ENCODE peak calls at places on chromosome X, in nine cellular contexts. Y, X, T, J, N, G, U, Q and E are unnamed samples.

GRCh38 chrX:40145001-40145631 is 47.4 kb upstream of the BCOR start:
- DNase-seq in Y (no peak), X (peak; percentile 72), T (no peak), J (no peak), N (no peak), G (no peak), U (no peak), Q (peak; percentile 66), E (peak; percentile 66)

GRCh38 chrX:11363069-11363594 is 69.9 kb downstream of the AMELX start:
- DNase-seq in Y (no peak), X (no peak), T (no peak), J (no peak), N (no peak), G (no peak), U (no peak), Q (no peak), E (no peak)

GRCh38 chrX:150896632-150897031 is 1.8 kb downstream of the CD99L2 start:
- DNase-seq in Y (no peak), X (no peak), T (no peak), J (no peak), N (no peak), G (no peak), U (no peak), Q (no peak), E (no peak)

GRCh38 chrX:72094894-72095293 is 36.8 kb downstream of the RTL5 start:
- DNase-seq in Y (peak; percentile 62), X (peak; percentile 44), T (peak; percentile 66), J (no peak), N (no peak), G (peak; percentile 25), U (peak; percentile 46), Q (peak; percentile 46), E (peak; percentile 59)

GRCh38 chrX:13147758-13148157 is 103.3 kb upstream of the FAM9C start:
- DNase-seq in Y (no peak), X (no peak), T (no peak), J (no peak), N (no peak), G (no peak), U (no peak), Q (no peak), E (no peak)

GRCh38 chrX:20515841-20516461 is 249.2 kb upstream of the RPS6KA3 start:
- DNase-seq in Y (no peak), X (no peak), T (no peak), J (no peak), N (peak; percentile 59), G (no peak), U (no peak), Q (no peak), E (no peak)

GRCh38 chrX:135168533-135168932 is 2.7 kb downstream of the CT55 start:
- DNase-seq in Y (no peak), X (no peak), T (no peak), J (no peak), N (no peak), G (no peak), U (no peak), Q (no peak), E (no peak)

GRCh38 chrX:22373766-22374165 is 101.1 kb downstream of the CBLL2 start:
- DNase-seq in Y (no peak), X (no peak), T (no peak), J (no peak), N (no peak), G (no peak), U (no peak), Q (no peak), E (no peak)

GRCh38 chrX:115912372-115912897 is 258.1 kb upstream of the AGTR2 start:
- DNase-seq in Y (no peak), X (peak; percentile 54), T (no peak), J (no peak), N (no peak), G (no peak), U (no peak), Q (peak; percentile 54), E (no peak)

GRCh38 chrX:124086411-124086810 is 124.9 kb downstream of the STAG2 start:
- DNase-seq in Y (no peak), X (no peak), T (no peak), J (no peak), N (no peak), G (no peak), U (no peak), Q (no peak), E (no peak)

GRCh38 chrX:139969286-139969685 is 4.0 kb upstream of the CXorf66 start:
- DNase-seq in Y (no peak), X (no peak), T (no peak), J (no peak), N (no peak), G (no peak), U (no peak), Q (peak; percentile 3), E (no peak)

GRCh38 chrX:138711399-138712347 is at the start of gene FGF13:
- DNase-seq in Y (no peak), X (peak; percentile 85), T (no peak), J (peak; percentile 22), N (peak; percentile 26), G (peak; percentile 5), U (no peak), Q (peak; percentile 63), E (peak; percentile 85)

GRCh38 chrX:124307253-124307907 is 25.1 kb upstream of the TEX13D start:
- DNase-seq in Y (no peak), X (no peak), T (no peak), J (no peak), N (no peak), G (no peak), U (no peak), Q (no peak), E (no peak)

GRCh38 chrX:63275127-63275526 is 76.0 kb downstream of the SPIN4 start:
- DNase-seq in Y (peak; percentile 0), X (peak; percentile 57), T (no peak), J (no peak), N (peak; percentile 57), G (no peak), U (no peak), Q (peak; percentile 47), E (peak; percentile 45)

GRCh38 chrX:47458528-47458927 is 24.5 kb downstream of the ZNF41 start:
- DNase-seq in Y (no peak), X (no peak), T (no peak), J (no peak), N (no peak), G (no peak), U (no peak), Q (no peak), E (no peak)

GRCh38 chrX:69109706-69110635 is 55.3 kb downstream of the PJA1 start:
- DNase-seq in Y (no peak), X (peak; percentile 96), T (no peak), J (no peak), N (peak; percentile 63), G (no peak), U (no peak), Q (no peak), E (no peak)

GRCh38 chrX:70496491-70496890 is 51.9 kb downstream of the DLG3 start:
- DNase-seq in Y (no peak), X (no peak), T (no peak), J (no peak), N (no peak), G (no peak), U (no peak), Q (no peak), E (no peak)

GRCh38 chrX:105781794-105782193 is 40.5 kb upstream of the NRK start:
- DNase-seq in Y (no peak), X (no peak), T (no peak), J (no peak), N (no peak), G (no peak), U (no peak), Q (no peak), E (no peak)

GRCh38 chrX:72712094-72712755 is 1.9 kb downstream of the PHKA1 start:
- DNase-seq in Y (no peak), X (peak; percentile 44), T (no peak), J (no peak), N (no peak), G (no peak), U (no peak), Q (no peak), E (peak; percentile 18)

GRCh38 chrX:52363247-52363883 is 5.5 kb upstream of the XAGE2 start:
- DNase-seq in Y (no peak), X (no peak), T (no peak), J (no peak), N (no peak), G (no peak), U (no peak), Q (peak; percentile 35), E (peak; percentile 22)

GRCh38 chrX:111375747-111376146 is 36.2 kb downstream of the DCX start:
- DNase-seq in Y (no peak), X (no peak), T (no peak), J (no peak), N (no peak), G (no peak), U (no peak), Q (peak; percentile 49), E (peak; percentile 66)

GRCh38 chrX:95063554-95063953 is 1389.5 kb downstream of the FAM133A start:
- DNase-seq in Y (no peak), X (no peak), T (no peak), J (no peak), N (peak; percentile 18), G (no peak), U (no peak), Q (no peak), E (no peak)

GRCh38 chrX:50812995-50813842 is 775 bp downstream of the SHROOM4 start:
- DNase-seq in Y (no peak), X (peak; percentile 67), T (no peak), J (peak; percentile 21), N (peak; percentile 35), G (no peak), U (no peak), Q (peak; percentile 39), E (peak; percentile 57)